ENCODE peak calls at places on chromosomes 2 and 18, in five cellular contexts. One of them, this sample, is unnamed.

GRCh38 chr2:199463000-199463692 is 5.4 kb upstream of the SATB2 start:
- DNase-seq in caudate nucleus: no peak
- DNase-seq in Calu3: peak
- DNase-seq in heart right ventricle: peak
- DNase-seq in posterior cingulate gyrus: no peak
- DNase-seq in this sample: peak

GRCh38 chr2:135149251-135149650 is 97.2 kb downstream of the RAB3GAP1 start:
- DNase-seq in caudate nucleus: no peak
- DNase-seq in Calu3: no peak
- DNase-seq in heart right ventricle: no peak
- DNase-seq in posterior cingulate gyrus: no peak
- DNase-seq in this sample: no peak

GRCh38 chr2:83730258-83730657 is 728.8 kb downstream of the SUCLG1 start:
- DNase-seq in caudate nucleus: no peak
- DNase-seq in Calu3: no peak
- DNase-seq in heart right ventricle: no peak
- DNase-seq in posterior cingulate gyrus: no peak
- DNase-seq in this sample: no peak

GRCh38 chr2:225270861-225271260 is 128.6 kb upstream of the NYAP2 start:
- DNase-seq in caudate nucleus: no peak
- DNase-seq in Calu3: peak
- DNase-seq in heart right ventricle: no peak
- DNase-seq in posterior cingulate gyrus: no peak
- DNase-seq in this sample: peak

GRCh38 chr2:47301731-47302130 is 101.2 kb upstream of the MSH2 start:
- DNase-seq in caudate nucleus: no peak
- DNase-seq in Calu3: no peak
- DNase-seq in heart right ventricle: no peak
- DNase-seq in posterior cingulate gyrus: no peak
- DNase-seq in this sample: no peak

GRCh38 chr2:172745636-172746035 is 10.0 kb downstream of the RAPGEF4 start:
- DNase-seq in caudate nucleus: no peak
- DNase-seq in Calu3: no peak
- DNase-seq in heart right ventricle: no peak
- DNase-seq in posterior cingulate gyrus: no peak
- DNase-seq in this sample: no peak

GRCh38 chr2:9937258-9937657 is 14.2 kb upstream of the GRHL1 start:
- DNase-seq in caudate nucleus: no peak
- DNase-seq in Calu3: no peak
- DNase-seq in heart right ventricle: no peak
- DNase-seq in posterior cingulate gyrus: no peak
- DNase-seq in this sample: no peak

GRCh38 chr18:59305295-59305694 is 13.2 kb downstream of the CPLX4 start:
- DNase-seq in caudate nucleus: no peak
- DNase-seq in Calu3: no peak
- DNase-seq in heart right ventricle: no peak
- DNase-seq in posterior cingulate gyrus: no peak
- DNase-seq in this sample: no peak

GRCh38 chr18:74797577-74798151 is 200.0 kb downstream of the ZNF407 start:
- DNase-seq in caudate nucleus: no peak
- DNase-seq in Calu3: no peak
- DNase-seq in heart right ventricle: no peak
- DNase-seq in posterior cingulate gyrus: no peak
- DNase-seq in this sample: no peak

GRCh38 chr2:113201496-113202304 is 27.9 kb downstream of the PSD4 start:
- DNase-seq in caudate nucleus: no peak
- DNase-seq in Calu3: no peak
- DNase-seq in heart right ventricle: no peak
- DNase-seq in posterior cingulate gyrus: no peak
- DNase-seq in this sample: no peak

GRCh38 chr2:230137902-230138539 is 69.3 kb upstream of the SLC16A14 start:
- DNase-seq in caudate nucleus: peak
- DNase-seq in Calu3: no peak
- DNase-seq in heart right ventricle: no peak
- DNase-seq in posterior cingulate gyrus: no peak
- DNase-seq in this sample: no peak

GRCh38 chr18:45727068-45727467 is 3.1 kb downstream of the SLC14A1 start:
- DNase-seq in caudate nucleus: no peak
- DNase-seq in Calu3: no peak
- DNase-seq in heart right ventricle: no peak
- DNase-seq in posterior cingulate gyrus: no peak
- DNase-seq in this sample: no peak

GRCh38 chr2:227821043-227821942 is 7.7 kb downstream of the CCL20 start:
- DNase-seq in caudate nucleus: no peak
- DNase-seq in Calu3: peak
- DNase-seq in heart right ventricle: no peak
- DNase-seq in posterior cingulate gyrus: no peak
- DNase-seq in this sample: no peak

GRCh38 chr2:11566383-11566782 is 32.5 kb downstream of the GREB1 start:
- DNase-seq in caudate nucleus: no peak
- DNase-seq in Calu3: no peak
- DNase-seq in heart right ventricle: no peak
- DNase-seq in posterior cingulate gyrus: no peak
- DNase-seq in this sample: no peak

GRCh38 chr2:63047534-63048281 is 2.9 kb upstream of the OTX1 start:
- DNase-seq in caudate nucleus: no peak
- DNase-seq in Calu3: no peak
- DNase-seq in heart right ventricle: no peak
- DNase-seq in posterior cingulate gyrus: no peak
- DNase-seq in this sample: peak

GRCh38 chr18:25074925-25075693 is 276.9 kb downstream of the ZNF521 start:
- DNase-seq in caudate nucleus: no peak
- DNase-seq in Calu3: no peak
- DNase-seq in heart right ventricle: no peak
- DNase-seq in posterior cingulate gyrus: no peak
- DNase-seq in this sample: no peak

GRCh38 chr2:190569994-190570755 is 35.7 kb upstream of the NEMP2 start:
- DNase-seq in caudate nucleus: no peak
- DNase-seq in Calu3: no peak
- DNase-seq in heart right ventricle: no peak
- DNase-seq in posterior cingulate gyrus: no peak
- DNase-seq in this sample: no peak

GRCh38 chr2:184541591-184541990 is 56.7 kb upstream of the ZNF804A start:
- DNase-seq in caudate nucleus: no peak
- DNase-seq in Calu3: no peak
- DNase-seq in heart right ventricle: no peak
- DNase-seq in posterior cingulate gyrus: no peak
- DNase-seq in this sample: no peak

GRCh38 chr2:6748399-6748798 is 117.3 kb downstream of the CMPK2 start:
- DNase-seq in caudate nucleus: no peak
- DNase-seq in Calu3: no peak
- DNase-seq in heart right ventricle: no peak
- DNase-seq in posterior cingulate gyrus: no peak
- DNase-seq in this sample: no peak

GRCh38 chr2:236601306-236602202 is 31.9 kb downstream of the ACKR3 start:
- DNase-seq in caudate nucleus: no peak
- DNase-seq in Calu3: no peak
- DNase-seq in heart right ventricle: no peak
- DNase-seq in posterior cingulate gyrus: no peak
- DNase-seq in this sample: no peak

GRCh38 chr2:60948926-60949579 is 67.7 kb downstream of the REL start:
- DNase-seq in caudate nucleus: no peak
- DNase-seq in Calu3: no peak
- DNase-seq in heart right ventricle: no peak
- DNase-seq in posterior cingulate gyrus: no peak
- DNase-seq in this sample: no peak

GRCh38 chr2:437772-438393 is 150.0 kb upstream of the ALKAL2 start:
- DNase-seq in caudate nucleus: no peak
- DNase-seq in Calu3: no peak
- DNase-seq in heart right ventricle: no peak
- DNase-seq in posterior cingulate gyrus: no peak
- DNase-seq in this sample: peak

GRCh38 chr2:161033059-161033660 is 127.1 kb upstream of the TANK start:
- DNase-seq in caudate nucleus: no peak
- DNase-seq in Calu3: no peak
- DNase-seq in heart right ventricle: no peak
- DNase-seq in posterior cingulate gyrus: no peak
- DNase-seq in this sample: no peak

GRCh38 chr2:200810252-200810650 is 1.5 kb upstream of the BZW1 start:
- DNase-seq in caudate nucleus: no peak
- DNase-seq in Calu3: peak
- DNase-seq in heart right ventricle: no peak
- DNase-seq in posterior cingulate gyrus: no peak
- DNase-seq in this sample: no peak

GRCh38 chr2:199405241-199405640 is 52.5 kb downstream of the SATB2 start:
- DNase-seq in caudate nucleus: no peak
- DNase-seq in Calu3: no peak
- DNase-seq in heart right ventricle: no peak
- DNase-seq in posterior cingulate gyrus: no peak
- DNase-seq in this sample: no peak

GRCh38 chr2:145402706-145403277 is 882.9 kb upstream of the ZEB2 start:
- DNase-seq in caudate nucleus: no peak
- DNase-seq in Calu3: no peak
- DNase-seq in heart right ventricle: no peak
- DNase-seq in posterior cingulate gyrus: no peak
- DNase-seq in this sample: no peak

GRCh38 chr2:11703700-11704099 is 33.7 kb upstream of the NTSR2 start:
- DNase-seq in caudate nucleus: no peak
- DNase-seq in Calu3: no peak
- DNase-seq in heart right ventricle: no peak
- DNase-seq in posterior cingulate gyrus: no peak
- DNase-seq in this sample: no peak

GRCh38 chr2:42786561-42787345 is 5.6 kb downstream of the HAAO start:
- DNase-seq in caudate nucleus: no peak
- DNase-seq in Calu3: no peak
- DNase-seq in heart right ventricle: no peak
- DNase-seq in posterior cingulate gyrus: no peak
- DNase-seq in this sample: no peak

GRCh38 chr18:9902832-9903231 is 11.0 kb upstream of the VAPA start:
- DNase-seq in caudate nucleus: no peak
- DNase-seq in Calu3: no peak
- DNase-seq in heart right ventricle: peak
- DNase-seq in posterior cingulate gyrus: no peak
- DNase-seq in this sample: no peak

GRCh38 chr2:134029478-134029877 is 224.4 kb upstream of the MGAT5 start:
- DNase-seq in caudate nucleus: no peak
- DNase-seq in Calu3: no peak
- DNase-seq in heart right ventricle: no peak
- DNase-seq in posterior cingulate gyrus: no peak
- DNase-seq in this sample: peak

GRCh38 chr2:206614825-206615224 is 27.5 kb upstream of the FAM237A start:
- DNase-seq in caudate nucleus: no peak
- DNase-seq in Calu3: peak
- DNase-seq in heart right ventricle: no peak
- DNase-seq in posterior cingulate gyrus: no peak
- DNase-seq in this sample: no peak

GRCh38 chr2:96798733-96799622 is 17.1 kb upstream of the CNNM3 start:
- DNase-seq in caudate nucleus: no peak
- DNase-seq in Calu3: no peak
- DNase-seq in heart right ventricle: no peak
- DNase-seq in posterior cingulate gyrus: no peak
- DNase-seq in this sample: no peak

GRCh38 chr2:130252880-130253645 is 54.8 kb upstream of the TUBA3E start:
- DNase-seq in caudate nucleus: no peak
- DNase-seq in Calu3: peak
- DNase-seq in heart right ventricle: no peak
- DNase-seq in posterior cingulate gyrus: no peak
- DNase-seq in this sample: no peak

GRCh38 chr2:65604246-65604645 is 171.8 kb upstream of the SPRED2 start:
- DNase-seq in caudate nucleus: no peak
- DNase-seq in Calu3: peak
- DNase-seq in heart right ventricle: no peak
- DNase-seq in posterior cingulate gyrus: no peak
- DNase-seq in this sample: no peak

GRCh38 chr2:142033393-142033792 is 97.4 kb downstream of the LRP1B start:
- DNase-seq in caudate nucleus: no peak
- DNase-seq in Calu3: peak
- DNase-seq in heart right ventricle: no peak
- DNase-seq in posterior cingulate gyrus: no peak
- DNase-seq in this sample: no peak

GRCh38 chr18:57432765-57433400 is 2.3 kb upstream of the ONECUT2 start:
- DNase-seq in caudate nucleus: no peak
- DNase-seq in Calu3: peak
- DNase-seq in heart right ventricle: no peak
- DNase-seq in posterior cingulate gyrus: no peak
- DNase-seq in this sample: no peak

GRCh38 chr2:160061533-160062282 is 707 bp downstream of the PLA2R1 start:
- DNase-seq in caudate nucleus: no peak
- DNase-seq in Calu3: no peak
- DNase-seq in heart right ventricle: peak
- DNase-seq in posterior cingulate gyrus: no peak
- DNase-seq in this sample: no peak

GRCh38 chr2:207161724-207162123 is 4.0 kb downstream of the KLF7 start:
- DNase-seq in caudate nucleus: no peak
- DNase-seq in Calu3: no peak
- DNase-seq in heart right ventricle: no peak
- DNase-seq in posterior cingulate gyrus: no peak
- DNase-seq in this sample: no peak

GRCh38 chr2:202529389-202529788 is 105.4 kb upstream of the FAM117B start:
- DNase-seq in caudate nucleus: no peak
- DNase-seq in Calu3: no peak
- DNase-seq in heart right ventricle: no peak
- DNase-seq in posterior cingulate gyrus: no peak
- DNase-seq in this sample: no peak

This sample was measured in cerebellum.